ENCODE peak calls at places on chromosome 5, in six cellular contexts. F, X, W, B, N and C are unnamed samples.

GRCh38 chr5:95822408-95823240 is at the start of gene GLRX:
- DNase-seq in F (peak), X (peak), W (peak), B (peak), N (peak), C (peak)

GRCh38 chr5:52778784-52779183 is 8.9 kb upstream of the ITGA1 start:
- DNase-seq in F (no peak), X (no peak), W (no peak), B (peak), N (no peak), C (no peak)

GRCh38 chr5:126348855-126349635 is 74.2 kb upstream of the GRAMD2B start:
- DNase-seq in F (no peak), X (no peak), W (no peak), B (no peak), N (no peak), C (no peak)

GRCh38 chr5:16794381-16794913 is 141.6 kb downstream of the MYO10 start:
- DNase-seq in F (no peak), X (no peak), W (no peak), B (no peak), N (no peak), C (no peak)

GRCh38 chr5:179907570-179908324 is at the start of gene TBC1D9B:
- DNase-seq in F (peak), X (peak), W (peak), B (peak), N (peak), C (peak)

GRCh38 chr5:151868451-151868850 is 56.2 kb downstream of the GLRA1 start:
- DNase-seq in F (no peak), X (peak), W (no peak), B (no peak), N (no peak), C (no peak)

GRCh38 chr5:108650997-108651396 is 96.7 kb upstream of the FER start:
- DNase-seq in F (no peak), X (peak), W (no peak), B (peak), N (no peak), C (no peak)

GRCh38 chr5:56142233-56142619 is 90.9 kb downstream of the ANKRD55 start:
- DNase-seq in F (no peak), X (no peak), W (no peak), B (no peak), N (no peak), C (no peak)

GRCh38 chr5:157651623-157652376 is 438 bp downstream of the SOX30 start:
- DNase-seq in F (peak), X (peak), W (peak), B (peak), N (no peak), C (peak)

GRCh38 chr5:100479079-100479688 is 56.0 kb upstream of the FAM174A start:
- DNase-seq in F (no peak), X (no peak), W (no peak), B (peak), N (no peak), C (no peak)

GRCh38 chr5:138748630-138749081 is 4.6 kb upstream of the CTNNA1 start:
- DNase-seq in F (no peak), X (peak), W (no peak), B (no peak), N (no peak), C (no peak)

GRCh38 chr5:32325067-32325466 is 12.3 kb upstream of the MTMR12 start:
- DNase-seq in F (no peak), X (no peak), W (no peak), B (peak), N (no peak), C (peak)

GRCh38 chr5:100905259-100905914 is 2.3 kb upstream of the ST8SIA4 start:
- DNase-seq in F (peak), X (no peak), W (no peak), B (no peak), N (no peak), C (no peak)

GRCh38 chr5:124343021-124343420 is 403.4 kb downstream of the ZNF608 start:
- DNase-seq in F (no peak), X (no peak), W (no peak), B (no peak), N (no peak), C (no peak)

GRCh38 chr5:86880344-86880743 is 262.6 kb downstream of the COX7C start:
- DNase-seq in F (no peak), X (no peak), W (no peak), B (no peak), N (no peak), C (no peak)

GRCh38 chr5:120806132-120806531 is 342.0 kb downstream of the PRR16 start:
- DNase-seq in F (no peak), X (peak), W (no peak), B (peak), N (no peak), C (no peak)

GRCh38 chr5:10351199-10351881 is 2.2 kb upstream of the MARCHF6 start:
- DNase-seq in F (no peak), X (peak), W (no peak), B (peak), N (no peak), C (no peak)

GRCh38 chr5:22649076-22649475 is 204.1 kb downstream of the CDH12 start:
- DNase-seq in F (no peak), X (no peak), W (no peak), B (peak), N (no peak), C (no peak)

GRCh38 chr5:77638204-77638762 is at the start of gene OTP:
- DNase-seq in F (no peak), X (no peak), W (no peak), B (no peak), N (no peak), C (no peak)

GRCh38 chr5:52705720-52706119 is 82.0 kb upstream of the ITGA1 start:
- DNase-seq in F (no peak), X (peak), W (no peak), B (peak), N (no peak), C (no peak)

GRCh38 chr5:16702964-16703363 is 86.2 kb upstream of the RETREG1 start:
- DNase-seq in F (no peak), X (no peak), W (no peak), B (no peak), N (no peak), C (no peak)

GRCh38 chr5:126483156-126483555 is 59.9 kb downstream of the GRAMD2B start:
- DNase-seq in F (no peak), X (peak), W (no peak), B (peak), N (no peak), C (no peak)

GRCh38 chr5:52996966-52997365 is 7.8 kb downstream of the ITGA2 start:
- DNase-seq in F (no peak), X (no peak), W (no peak), B (peak), N (no peak), C (no peak)

GRCh38 chr5:175572922-175573321 is 84.9 kb upstream of the HRH2 start:
- DNase-seq in F (no peak), X (peak), W (no peak), B (no peak), N (no peak), C (no peak)